ENCODE peak calls at places on chromosome 18, in nine cellular contexts. F, G, D, R, O, Z, N, I and B are unnamed samples. For H3K9me3 and H3K4me1, the result is how much of the 10 kb centered on the place peaks cover.

GRCh38 chr18:7177131-7177744 is 53.7 kb upstream of the LRRC30 start:
- DNase-seq in F (no peak), G (no peak), D (peak), R (peak), O (peak), Z (peak), N (no peak), I (peak), B (peak)

GRCh38 chr18:63317556-63317946 is 2.0 kb downstream of the BCL2 start:
- DNase-seq in F (no peak), G (no peak), D (no peak), R (peak), O (no peak), Z (no peak), N (no peak), I (no peak), B (no peak)

GRCh38 chr18:58541137-58541788 is 87.6 kb downstream of the ALPK2 start:
- DNase-seq in F (no peak), G (no peak), D (peak), R (peak), O (no peak), Z (no peak), N (no peak), I (peak), B (no peak)

GRCh38 chr18:76275913-76276312 is 219.1 kb downstream of the ZNF516 start:
- DNase-seq in F (no peak), G (no peak), D (no peak), R (peak), O (no peak), Z (no peak), N (no peak), I (no peak), B (no peak)

GRCh38 chr18:37452697-37453385 is 112.8 kb downstream of the CELF4 start:
- DNase-seq in F (no peak), G (no peak), D (peak), R (no peak), O (no peak), Z (no peak), N (no peak), I (no peak), B (peak)

GRCh38 chr18:12321331-12321730 is 13.3 kb downstream of the TUBB6 start:
- DNase-seq in F (no peak), G (peak), D (peak), R (no peak), O (no peak), Z (no peak), N (no peak), I (no peak), B (no peak)

GRCh38 chr18:34511435-34511834 is 198.7 kb upstream of the DTNA start:
- DNase-seq in F (no peak), G (no peak), D (no peak), R (no peak), O (no peak), Z (no peak), N (no peak), I (no peak), B (no peak)

GRCh38 chr18:41737218-41737617 is 217.8 kb upstream of the PIK3C3 start:
- DNase-seq in F (no peak), G (no peak), D (no peak), R (no peak), O (no peak), Z (no peak), N (no peak), I (no peak), B (no peak)

GRCh38 chr18:36942264-36942663 is 113.3 kb downstream of the KIAA1328 start:
- DNase-seq in F (no peak), G (no peak), D (peak), R (peak), O (peak), Z (peak), N (no peak), I (peak), B (no peak)

GRCh38 chr18:68114989-68115388 is 598.5 kb upstream of the DSEL start:
- DNase-seq in F (no peak), G (no peak), D (no peak), R (no peak), O (no peak), Z (no peak), N (no peak), I (no peak), B (no peak)

GRCh38 chr18:68431111-68431921 is 283.6 kb downstream of the TMX3 start:
- DNase-seq in F (no peak), G (no peak), D (peak), R (no peak), O (no peak), Z (no peak), N (no peak), I (no peak), B (no peak)

GRCh38 chr18:76464281-76465259 is 30.5 kb downstream of the ZNF516 start:
- DNase-seq in F (no peak), G (peak), D (no peak), R (no peak), O (no peak), Z (no peak), N (no peak), I (no peak), B (no peak)

GRCh38 chr18:79507076-79507545 is 111.4 kb downstream of the NFATC1 start:
- DNase-seq in F (peak), G (peak), D (peak), R (no peak), O (no peak), Z (no peak), N (no peak), I (no peak), B (peak)

GRCh38 chr18:79786781-79787526 is 10.8 kb upstream of the KCNG2 start:
- DNase-seq in F (peak), G (no peak), D (peak), R (no peak), O (no peak), Z (no peak), N (no peak), I (no peak), B (peak)

GRCh38 chr18:42086288-42086687 is 131.3 kb downstream of the PIK3C3 start:
- DNase-seq in F (no peak), G (no peak), D (no peak), R (no peak), O (no peak), Z (no peak), N (no peak), I (no peak), B (no peak)

GRCh38 chr18:58076052-58076451 is 32.0 kb downstream of the NEDD4L start:
- DNase-seq in F (no peak), G (no peak), D (peak), R (no peak), O (no peak), Z (no peak), N (no peak), I (no peak), B (no peak)

GRCh38 chr18:59783138-59783537 is 85.9 kb upstream of the CCBE1 start:
- DNase-seq in F (no peak), G (no peak), D (peak), R (peak), O (peak), Z (peak), N (no peak), I (peak), B (peak)

GRCh38 chr18:3048820-3049349 is 35.9 kb upstream of the LPIN2 start:
- DNase-seq in F (no peak), G (no peak), D (no peak), R (no peak), O (no peak), Z (no peak), N (no peak), I (no peak), B (no peak)

GRCh38 chr18:55861266-55861665 is 273.3 kb upstream of the TCF4 start:
- DNase-seq in F (no peak), G (no peak), D (peak), R (no peak), O (no peak), Z (no peak), N (no peak), I (peak), B (no peak)

GRCh38 chr18:42486296-42486695 is 531.3 kb downstream of the PIK3C3 start:
- DNase-seq in F (no peak), G (no peak), D (no peak), R (no peak), O (no peak), Z (no peak), N (no peak), I (no peak), B (no peak)

GRCh38 chr18:21203096-21203495 is 38.9 kb upstream of the GREB1L start:
- DNase-seq in F (no peak), G (no peak), D (no peak), R (no peak), O (no peak), Z (no peak), N (no peak), I (no peak), B (no peak)

GRCh38 chr18:21928925-21929324 is 188.3 kb downstream of the MIB1 start:
- DNase-seq in F (no peak), G (no peak), D (no peak), R (no peak), O (no peak), Z (no peak), N (no peak), I (no peak), B (no peak)

GRCh38 chr18:59141294-59142068 is 1.8 kb downstream of the SEC11C start:
- DNase-seq in F (no peak), G (no peak), D (no peak), R (peak), O (no peak), Z (peak), N (no peak), I (no peak), B (peak)

GRCh38 chr18:67007085-67007484 is 403.2 kb upstream of the CDH19 start:
- DNase-seq in F (no peak), G (no peak), D (no peak), R (peak), O (no peak), Z (no peak), N (no peak), I (no peak), B (no peak)

GRCh38 chr18:58005036-58005435 is 39.0 kb upstream of the NEDD4L start:
- DNase-seq in F (no peak), G (no peak), D (peak), R (no peak), O (no peak), Z (no peak), N (no peak), I (no peak), B (no peak)

GRCh38 chr18:4351005-4351404 is 104.1 kb downstream of the DLGAP1 start:
- DNase-seq in F (no peak), G (no peak), D (no peak), R (no peak), O (no peak), Z (no peak), N (no peak), I (no peak), B (no peak)

GRCh38 chr18:36692909-36693308 is 135.9 kb downstream of the TPGS2 start:
- DNase-seq in F (no peak), G (no peak), D (peak), R (no peak), O (no peak), Z (no peak), N (no peak), I (no peak), B (no peak)

GRCh38 chr18:78561757-78562445 is 417.7 kb upstream of the SALL3 start:
- DNase-seq in F (no peak), G (no peak), D (no peak), R (no peak), O (no peak), Z (no peak), N (peak), I (peak), B (no peak)

GRCh38 chr18:55265130-55265675 is 305.9 kb upstream of the CCDC68 start:
- DNase-seq in F (no peak), G (no peak), D (no peak), R (no peak), O (no peak), Z (no peak), N (no peak), I (no peak), B (no peak)

GRCh38 chr18:42801706-42802105 is 313.8 kb downstream of the RIT2 start:
- DNase-seq in F (no peak), G (no peak), D (peak), R (no peak), O (no peak), Z (no peak), N (no peak), I (no peak), B (no peak)

GRCh38 chr18:7678801-7679200 is 111.7 kb downstream of the PTPRM start:
- DNase-seq in F (no peak), G (no peak), D (no peak), R (no peak), O (no peak), Z (no peak), N (no peak), I (no peak), B (no peak)

GRCh38 chr18:37144921-37145320 is 316.0 kb downstream of the KIAA1328 start:
- DNase-seq in F (no peak), G (no peak), D (no peak), R (no peak), O (no peak), Z (no peak), N (no peak), I (no peak), B (no peak)

GRCh38 chr18:9115984-9116383 is 13.5 kb downstream of the NDUFV2 start:
- DNase-seq in F (no peak), G (no peak), D (no peak), R (no peak), O (no peak), Z (no peak), N (no peak), I (no peak), B (peak)

GRCh38 chr18:50127516-50128229 is 67.3 kb downstream of the MYO5B start:
- DNase-seq in F (no peak), G (no peak), D (no peak), R (no peak), O (no peak), Z (peak), N (no peak), I (no peak), B (no peak)
- H3K27ac ChIP-seq in F (no peak), G (peak), D (no peak), R (no peak), O (no peak), Z (peak), N (no peak), I (no peak), B (no peak)

GRCh38 chr18:30132959-30133358 is 909.6 kb downstream of the DSC3 start:
- DNase-seq in F (no peak), G (no peak), D (peak), R (no peak), O (no peak), Z (no peak), N (no peak), I (no peak), B (no peak)

GRCh38 chr18:30139631-30140287 is 902.8 kb downstream of the DSC3 start:
- DNase-seq in F (no peak), G (no peak), D (no peak), R (no peak), O (no peak), Z (no peak), N (no peak), I (no peak), B (no peak)

GRCh38 chr18:30134020-30134419 is 908.5 kb downstream of the DSC3 start:
- DNase-seq in F (no peak), G (no peak), D (no peak), R (no peak), O (no peak), Z (no peak), N (no peak), I (no peak), B (no peak)

DNA sequence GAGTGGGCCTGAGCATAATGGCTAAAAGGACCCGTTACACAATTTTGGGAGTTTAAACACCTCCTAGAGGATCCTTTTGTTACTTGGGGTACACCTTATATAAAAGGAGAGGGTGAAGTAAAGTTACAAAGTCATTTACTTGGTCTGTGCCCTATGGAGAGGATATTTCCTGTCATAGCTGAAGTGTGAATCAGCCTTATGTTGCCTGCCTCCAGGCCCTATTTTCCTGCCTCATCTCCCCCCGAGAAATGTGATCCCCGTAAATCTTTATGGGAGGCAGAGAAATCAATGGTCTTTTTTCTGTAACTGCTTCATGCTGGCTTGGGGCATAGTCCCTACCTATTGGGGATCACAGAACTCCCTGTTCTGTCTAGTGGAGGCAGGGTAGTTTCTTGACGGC is 906.6 kb downstream of the DSC3 start:
- DNase-seq in F (no peak), G (no peak), D (no peak), R (no peak), O (no peak), Z (no peak), N (no peak), I (no peak), B (no peak)
- H3K9me3 ChIP-seq in F (under half), G (under half), D (under half), R (under half), O (under half), Z (under half), N (under half), I (under half), B (under half)

DNA sequence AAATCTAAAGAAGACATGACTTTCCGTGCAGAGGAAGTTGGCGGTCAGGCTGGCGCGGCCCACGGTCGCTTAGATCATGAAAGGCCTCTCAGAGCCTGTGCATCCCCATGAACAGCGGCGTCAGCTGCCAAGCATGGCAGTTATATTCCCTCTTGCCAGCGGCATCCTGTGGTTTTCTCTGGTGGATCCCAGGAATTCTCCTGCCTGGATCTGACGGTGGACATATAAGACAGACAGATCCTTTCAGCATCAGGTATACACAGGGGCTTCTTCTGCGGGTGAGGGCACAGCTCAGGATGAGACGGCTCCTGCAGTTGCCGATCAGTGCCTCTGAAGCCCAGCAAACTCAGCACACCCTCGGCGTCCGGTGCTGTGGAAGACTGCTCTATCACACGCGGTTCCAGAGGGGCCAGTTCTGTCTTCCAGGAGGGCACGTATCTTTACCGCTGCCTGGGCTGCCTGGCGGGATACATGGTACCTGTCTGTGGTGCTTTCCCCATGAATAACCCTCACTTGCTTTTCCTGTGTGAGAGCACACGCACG is 157.8 kb downstream of the LDLRAD4 start:
- DNase-seq in F (no peak), G (peak), D (no peak), R (no peak), O (no peak), Z (no peak), N (peak), I (no peak), B (peak)
- H3K4me1 ChIP-seq in F (under half), G (under half), D (under half), R (under half), O (under half), Z (under half), N (half or more), I (under half), B (under half)

GRCh38 chr18:48867978-48868377 is 82.8 kb downstream of the SMAD7 start:
- DNase-seq in F (peak), G (no peak), D (no peak), R (peak), O (no peak), Z (no peak), N (no peak), I (no peak), B (peak)

GRCh38 chr18:48866028-48866733 is 84.6 kb downstream of the SMAD7 start:
- DNase-seq in F (peak), G (no peak), D (peak), R (no peak), O (no peak), Z (peak), N (no peak), I (no peak), B (peak)

GRCh38 chr18:48866856-48867255 is 83.9 kb downstream of the SMAD7 start:
- DNase-seq in F (peak), G (no peak), D (no peak), R (no peak), O (no peak), Z (no peak), N (no peak), I (no peak), B (peak)

GRCh38 chr18:48869591-48869990 is 81.2 kb downstream of the SMAD7 start:
- DNase-seq in F (peak), G (no peak), D (no peak), R (no peak), O (no peak), Z (no peak), N (no peak), I (no peak), B (peak)

DNA sequence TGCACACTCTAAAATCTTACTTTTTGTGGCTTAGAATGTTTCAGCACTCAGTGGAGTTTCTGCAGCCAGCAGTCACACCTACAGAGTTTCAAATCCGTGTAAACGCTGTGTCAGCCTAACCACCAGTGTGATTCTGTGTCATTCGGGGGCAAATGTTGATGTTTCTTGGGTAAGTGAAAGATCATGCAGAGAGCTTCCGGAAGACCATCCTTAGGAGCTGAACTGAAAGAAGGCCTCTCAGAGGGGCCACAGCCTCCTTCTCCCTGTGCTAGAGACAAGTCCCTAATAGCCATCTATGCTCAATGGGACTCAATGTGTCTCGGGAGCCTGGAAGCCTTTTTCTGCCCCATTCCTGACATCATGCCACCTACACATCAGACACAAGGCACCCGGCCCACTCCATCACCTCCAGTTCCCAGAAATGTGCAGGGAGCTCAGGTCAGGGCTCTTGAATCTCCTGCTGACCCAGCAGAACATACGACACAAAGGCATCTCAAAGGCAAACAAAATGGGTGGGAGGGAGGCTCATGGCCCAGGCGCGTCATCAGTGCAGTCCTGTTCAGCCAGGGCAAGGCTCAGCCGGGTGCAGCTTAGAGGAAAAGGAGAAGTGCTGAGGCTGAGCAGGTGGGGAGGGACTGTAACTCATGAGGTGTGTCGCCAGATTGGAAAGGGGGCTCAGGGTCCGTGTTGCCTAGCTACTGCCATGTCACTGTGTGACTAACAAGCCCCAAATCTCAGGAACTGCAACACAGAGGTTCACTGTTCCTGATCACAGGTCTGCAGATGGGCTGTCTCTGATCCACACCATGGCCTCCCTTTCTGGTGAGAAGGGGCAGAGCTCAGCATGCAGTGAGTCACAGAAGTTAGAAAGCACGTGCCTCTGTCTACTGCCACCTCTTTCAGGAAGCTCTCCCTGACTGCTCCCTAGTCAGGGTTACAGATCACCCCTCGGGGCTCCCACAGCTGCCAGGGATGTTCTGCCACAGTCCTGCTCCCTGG is 82.0 kb downstream of the SMAD7 start:
- DNase-seq in F (peak), G (no peak), D (peak), R (peak), O (no peak), Z (peak), N (peak), I (no peak), B (peak)
- H3K27ac ChIP-seq in F (no peak), G (no peak), D (no peak), R (peak), O (peak), Z (no peak), N (peak), I (no peak), B (peak)

GRCh38 chr18:43949291-43949690 is 672.0 kb upstream of the SYT4 start:
- DNase-seq in F (no peak), G (no peak), D (no peak), R (no peak), O (no peak), Z (no peak), N (no peak), I (no peak), B (no peak)
- H3K9me3 ChIP-seq in F (under half), G (under half), D (under half), R (under half), O (under half), Z (under half), N (under half), I (under half), B (under half)

GRCh38 chr18:61833387-61833786 is 59.4 kb downstream of the RNF152 start:
- DNase-seq in F (no peak), G (no peak), D (no peak), R (peak), O (no peak), Z (no peak), N (no peak), I (no peak), B (peak)
- H3K4me1 ChIP-seq in F (under half), G (under half), D (under half), R (under half), O (under half), Z (under half), N (under half), I (under half), B (under half)